ENCODE peak calls at places on chromosomes 11 and 22, in eight cellular contexts. I is body of pancreas; X is ascending aorta; Q is CD8-positive, alpha-beta T cell; J is spleen; Y is naive thymus-derived CD4-positive, alpha-beta T cell; B is thoracic aorta; W is mammary epithelial cell. L is an unnamed sample.

GRCh38 chr11:118175031-118175531 is 1.4 kb downstream of the SCN2B start:
- DNase-seq in Q (no peak), X (no peak), B (no peak), J (no peak), I (no peak), W (peak; percentile 75), Y (no peak), L (no peak)

GRCh38 chr11:120956710-120957500 is 67.0 kb upstream of the TBCEL start:
- DNase-seq in B (no peak), I (no peak), J (peak; percentile 78), W (peak; percentile 18), Q (peak; percentile 15), X (no peak), Y (peak; percentile 15), L (peak; percentile 33)

GRCh38 chr11:61814958-61815789 is 1.6 kb downstream of the FADS1 start:
- DNase-seq in B (peak; percentile 79), Q (no peak), W (peak; percentile 62), J (peak; percentile 94), Y (no peak), X (peak; percentile 90), I (peak; percentile 97), L (peak; percentile 99)

GRCh38 chr11:132658696-132659095 is 873.6 kb downstream of the OPCML start:
- DNase-seq in B (no peak), I (no peak), W (peak; percentile 86), Q (no peak), X (no peak), Y (no peak), J (no peak), L (no peak)

GRCh38 chr22:17117890-17118289 is 3.3 kb downstream of the TMEM121B start:
- DNase-seq in J (peak; percentile 21), Q (no peak), Y (peak; percentile 17), X (no peak), I (no peak), W (no peak), B (no peak), L (no peak)

GRCh38 chr11:63671322-63672155 is at the start of gene ATL3:
- DNase-seq in J (peak; percentile 99), Y (peak; percentile 85), X (peak; percentile 89), B (peak; percentile 97), I (peak; percentile 98), Q (peak; percentile 94), W (peak; percentile 95), L (peak; percentile 95)

GRCh38 chr11:910589-911030 is at the start of gene CHID1:
- DNase-seq in Y (peak; percentile 62), B (peak; percentile 9), I (peak; percentile 88), J (peak; percentile 97), W (peak; percentile 86), Q (peak; percentile 76), X (peak; percentile 29), L (no peak)

GRCh38 chr11:19511413-19512183 is 201.0 kb upstream of the NAV2 start:
- DNase-seq in Y (no peak), I (peak; percentile 27), Q (no peak), X (peak; percentile 12), W (no peak), B (peak; percentile 29), J (no peak), L (no peak)

GRCh38 chr11:843818-844692 is 1.4 kb downstream of the TSPAN4 start:
- DNase-seq in J (peak; percentile 94), Q (no peak), Y (no peak), X (peak; percentile 89), I (peak; percentile 86), W (peak; percentile 40), B (peak; percentile 83), L (no peak)

GRCh38 chr11:312092-312816 is 1.6 kb upstream of the IFITM1 start:
- DNase-seq in I (peak; percentile 10), B (no peak), Y (no peak), Q (no peak), X (no peak), J (peak; percentile 81), W (no peak), L (no peak)

GRCh38 chr11:43765194-43765593 is 84.7 kb downstream of the HSD17B12 start:
- DNase-seq in J (no peak), Q (no peak), B (no peak), I (no peak), X (no peak), Y (no peak), W (no peak), L (no peak)

GRCh38 chr22:46076651-46077339 is 73.5 kb upstream of the PPARA start:
- DNase-seq in X (peak; percentile 5), J (peak; percentile 74), B (no peak), I (peak; percentile 64), Y (no peak), W (peak; percentile 77), Q (no peak), L (no peak)

GRCh38 chr11:15723966-15724365 is 609.2 kb downstream of the INSC start:
- DNase-seq in B (no peak), Q (no peak), X (no peak), J (no peak), W (no peak), Y (no peak), I (no peak), L (no peak)

GRCh38 chr11:72840780-72841179 is 26.6 kb downstream of the ATG16L2 start:
- DNase-seq in X (no peak), I (no peak), Q (no peak), Y (no peak), W (peak; percentile 54), J (no peak), B (no peak), L (no peak)

GRCh38 chr11:123479048-123479837 is 49.2 kb downstream of the GRAMD1B start:
- DNase-seq in J (no peak), W (no peak), B (no peak), I (no peak), Y (no peak), X (no peak), Q (no peak), L (no peak)

GRCh38 chr22:38872831-38873248 is 824 bp upstream of the CBX6 start:
- DNase-seq in X (no peak), J (peak; percentile 87), W (no peak), Y (no peak), Q (no peak), I (peak; percentile 65), B (no peak), L (no peak)

GRCh38 chr11:64291746-64292457 is 800 bp downstream of the KCNK4 start:
- DNase-seq in W (no peak), X (no peak), Y (no peak), J (no peak), B (no peak), Q (no peak), I (no peak), L (no peak)

GRCh38 chr11:68974421-68975194 is 6.2 kb downstream of the MRGPRD start:
- DNase-seq in J (peak; percentile 67), I (no peak), X (no peak), Q (no peak), B (no peak), W (no peak), Y (no peak), L (no peak)

DNA sequence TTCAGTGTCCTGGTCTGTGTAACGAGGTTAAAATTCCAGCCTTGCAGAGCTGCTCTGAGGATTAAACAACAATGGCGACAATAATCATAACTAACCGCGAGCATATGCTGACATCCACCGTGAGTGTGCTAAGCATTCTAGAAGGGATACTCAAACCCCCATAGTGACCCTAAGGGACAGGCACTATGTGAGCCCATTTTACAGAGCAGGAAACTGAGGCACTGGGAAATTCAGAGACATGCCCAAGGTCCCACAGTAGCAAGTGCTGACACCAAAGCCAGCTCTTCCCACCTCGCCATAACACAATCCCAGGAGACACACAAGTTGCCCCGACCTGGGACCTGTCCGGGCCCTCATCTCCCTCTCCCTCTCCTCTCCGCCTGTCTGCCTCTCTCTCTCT is 14.6 kb upstream of the MFNG start:
- DNase-seq in I (no peak), W (no peak), Q (no peak), J (no peak), X (no peak), Y (no peak), B (no peak), L (no peak)
- H3K4me3 ChIP-seq in I (no peak overlapping the region), W (no peak overlapping the region), Q (no peak overlapping the region), J (no peak overlapping the region), X (no peak overlapping the region), Y (no peak overlapping the region), B (no peak overlapping the region), L (no peak overlapping the region)

DNA sequence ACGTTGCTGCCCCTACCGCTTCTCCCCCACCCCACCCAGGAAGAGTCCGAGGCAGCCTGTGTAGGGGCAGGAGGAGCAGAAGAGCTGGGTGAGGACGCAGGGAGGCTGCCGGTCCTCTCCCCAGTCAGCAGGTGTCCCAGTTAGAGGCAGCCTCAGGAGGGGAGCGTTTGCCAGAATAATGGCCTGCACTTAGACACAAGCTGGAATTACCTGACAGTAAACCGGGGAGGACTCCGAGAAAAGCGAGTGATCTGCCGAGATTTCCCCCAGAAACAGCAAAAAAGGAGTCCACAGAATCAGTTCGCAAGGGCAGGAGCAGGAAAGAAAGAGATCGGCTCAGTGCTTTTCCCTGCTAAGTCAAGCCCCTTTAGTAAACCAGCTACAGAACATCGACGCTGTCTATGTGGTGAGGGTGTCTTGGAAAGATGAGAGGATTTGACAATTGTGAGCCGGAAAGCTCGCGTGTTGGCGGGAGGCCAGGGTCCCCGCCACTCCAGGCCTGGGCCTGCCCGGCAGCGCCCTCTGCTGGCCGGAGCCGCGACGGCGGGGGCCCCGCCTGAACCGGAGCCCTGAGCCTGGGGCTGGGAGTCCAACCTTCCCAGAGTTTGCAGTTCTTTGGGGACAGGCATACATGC is 17.7 kb upstream of the THRSP start:
- DNase-seq in W (peak; percentile 52), I (peak; percentile 84), Q (peak; percentile 73), B (no peak), X (no peak), Y (peak; percentile 66), J (peak; percentile 94), L (no peak)
- H3K27ac ChIP-seq in W (no peak overlapping the region), I (peak overlapping the region; percentile 61), Q (no peak overlapping the region), B (peak overlapping the region; percentile 58), X (peak overlapping the region; percentile 41), Y (no peak overlapping the region), J (peak overlapping the region; percentile 2), L (no peak overlapping the region)

GRCh38 chr11:70063121-70063520 is 15.0 kb upstream of the ANO1 start:
- DNase-seq in B (no peak), J (no peak), Y (no peak), W (no peak), Q (no peak), I (no peak), X (no peak), L (no peak)
- H3K4me1 ChIP-seq in B (peaks cover 6% of the 10 kb centered on the region), J (peaks cover 6% of the 10 kb centered on the region), Y (no peaks in the 10 kb centered on the region), W (peaks cover 56% of the 10 kb centered on the region), Q (no peaks in the 10 kb centered on the region), I (peaks cover 6% of the 10 kb centered on the region), X (no peaks in the 10 kb centered on the region), L (peaks cover 4% of the 10 kb centered on the region)

GRCh38 chr11:115502636-115503082 is 1.6 kb downstream of the CADM1 start:
- DNase-seq in Y (no peak), I (no peak), Q (no peak), W (no peak), B (no peak), X (no peak), J (no peak), L (no peak)

GRCh38 chr11:115500547-115501503 is 3.4 kb downstream of the CADM1 start:
- DNase-seq in X (no peak), W (peak; percentile 3), J (no peak), I (no peak), Q (no peak), Y (no peak), B (no peak), L (no peak)

GRCh38 chr11:115499891-115500290 is 4.3 kb downstream of the CADM1 start:
- DNase-seq in Y (no peak), W (no peak), J (no peak), I (no peak), X (no peak), B (no peak), Q (no peak), L (no peak)

GRCh38 chr11:115501895-115502589 is 2.2 kb downstream of the CADM1 start:
- DNase-seq in W (peak; percentile 18), X (no peak), B (no peak), I (no peak), Y (no peak), J (no peak), Q (no peak), L (no peak)

GRCh38 chr11:115501504-115501894 is 2.7 kb downstream of the CADM1 start:
- DNase-seq in I (no peak), Y (no peak), Q (no peak), B (no peak), J (no peak), X (no peak), W (no peak), L (no peak)
- H3K4me3 ChIP-seq in I (no peak overlapping the region), Y (no peak overlapping the region), Q (no peak overlapping the region), B (no peak overlapping the region), J (no peak overlapping the region), X (no peak overlapping the region), W (peak overlapping the region; percentile 79), L (no peak overlapping the region)